ENCODE peak calls at places on chromosome 21, in four cellular contexts. One of them, this sample, is unnamed.
A peak's percentile ranks its signal among the peaks of the same experiment; 100 is the strongest.

GRCh38 chr21:41742073-41742875 is 24.6 kb downstream of the RIPK4 start:
- DNase-seq in transverse colon: no peak
- DNase-seq in psoas muscle: no peak
- DNase-seq in CD8-positive, alpha-beta T cell: no peak
- DNase-seq in this sample: no peak

GRCh38 chr21:41614456-41615010 is 106.6 kb upstream of the TMPRSS2 start:
- DNase-seq in transverse colon: no peak
- DNase-seq in psoas muscle: no peak
- DNase-seq in CD8-positive, alpha-beta T cell: no peak
- DNase-seq in this sample: no peak

GRCh38 chr21:36929622-36930021 is 36.8 kb downstream of the HLCS start:
- DNase-seq in transverse colon: no peak
- DNase-seq in psoas muscle: no peak
- DNase-seq in CD8-positive, alpha-beta T cell: no peak
- DNase-seq in this sample: no peak

GRCh38 chr21:31515253-31515652 is 144.2 kb upstream of the SOD1 start:
- DNase-seq in transverse colon: no peak
- DNase-seq in psoas muscle: no peak
- DNase-seq in CD8-positive, alpha-beta T cell: no peak
- DNase-seq in this sample: no peak

GRCh38 chr21:19908386-19908785 is 1089.8 kb upstream of the NCAM2 start:
- DNase-seq in transverse colon: no peak
- DNase-seq in psoas muscle: no peak
- DNase-seq in CD8-positive, alpha-beta T cell: no peak
- DNase-seq in this sample: no peak

GRCh38 chr21:31611445-31611844 is 48.0 kb upstream of the SOD1 start:
- DNase-seq in transverse colon: no peak
- DNase-seq in psoas muscle: no peak
- DNase-seq in CD8-positive, alpha-beta T cell: no peak
- DNase-seq in this sample: no peak

GRCh38 chr21:14600569-14601308 is 54.6 kb upstream of the SAMSN1 start:
- DNase-seq in transverse colon: no peak
- DNase-seq in psoas muscle: no peak
- DNase-seq in CD8-positive, alpha-beta T cell: no peak
- DNase-seq in this sample: no peak

GRCh38 chr21:35352066-35352770 is 303.1 kb upstream of the RUNX1 start:
- DNase-seq in transverse colon: no peak
- DNase-seq in psoas muscle: no peak
- DNase-seq in CD8-positive, alpha-beta T cell: no peak
- DNase-seq in this sample: no peak

GRCh38 chr21:27298465-27298864 is 331.6 kb upstream of the ADAMTS5 start:
- DNase-seq in transverse colon: no peak
- DNase-seq in psoas muscle: no peak
- DNase-seq in CD8-positive, alpha-beta T cell: no peak
- DNase-seq in this sample: no peak

GRCh38 chr21:35649186-35649585 is 411.1 kb downstream of the SETD4 start:
- DNase-seq in transverse colon: no peak
- DNase-seq in psoas muscle: no peak
- DNase-seq in CD8-positive, alpha-beta T cell: no peak
- DNase-seq in this sample: no peak

GRCh38 chr21:36707763-36708511 is 9.0 kb downstream of the SIM2 start:
- DNase-seq in transverse colon: no peak
- DNase-seq in psoas muscle: no peak
- DNase-seq in CD8-positive, alpha-beta T cell: no peak
- DNase-seq in this sample: peak; percentile 54

GRCh38 chr21:35163381-35163780 is 114.3 kb upstream of the RUNX1 start:
- DNase-seq in transverse colon: no peak
- DNase-seq in psoas muscle: no peak
- DNase-seq in CD8-positive, alpha-beta T cell: no peak
- DNase-seq in this sample: no peak

GRCh38 chr21:39385299-39386145 is 36.6 kb upstream of the HMGN1 start:
- DNase-seq in transverse colon: peak; percentile 90
- DNase-seq in psoas muscle: peak; percentile 83
- DNase-seq in CD8-positive, alpha-beta T cell: peak; percentile 58
- DNase-seq in this sample: peak; percentile 92

GRCh38 chr21:25578070-25578961 is 29.0 kb downstream of the MRPL39 start:
- DNase-seq in transverse colon: no peak
- DNase-seq in psoas muscle: no peak
- DNase-seq in CD8-positive, alpha-beta T cell: no peak
- DNase-seq in this sample: no peak

GRCh38 chr21:15759469-15759868 is 29.7 kb downstream of the USP25 start:
- DNase-seq in transverse colon: no peak
- DNase-seq in psoas muscle: no peak
- DNase-seq in CD8-positive, alpha-beta T cell: no peak
- DNase-seq in this sample: no peak

GRCh38 chr21:33931799-33932390 is 16.3 kb upstream of the ATP5PO start:
- DNase-seq in transverse colon: no peak
- DNase-seq in psoas muscle: no peak
- DNase-seq in CD8-positive, alpha-beta T cell: no peak
- DNase-seq in this sample: no peak

DNA sequence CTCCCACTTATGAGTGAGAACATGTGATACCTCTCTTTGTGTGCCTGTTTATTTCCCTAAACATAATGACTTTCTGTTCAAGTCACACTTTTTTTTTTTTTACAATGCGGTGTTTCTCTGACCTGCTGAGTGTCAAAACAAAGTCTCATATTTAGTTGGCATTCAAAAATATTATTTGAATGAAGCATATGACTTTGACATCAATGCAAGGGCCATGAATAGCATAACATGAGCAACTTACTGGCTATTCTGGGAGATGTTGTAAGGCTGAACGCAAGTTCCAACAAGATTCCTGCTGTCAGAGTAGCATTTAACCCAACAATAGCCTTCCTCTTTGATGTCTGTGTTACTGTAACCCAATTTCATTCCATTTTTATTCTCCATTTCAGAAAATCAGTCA is 2.0 kb upstream of the KRTAP19-1 start:
- DNase-seq in transverse colon: no peak
- DNase-seq in psoas muscle: no peak
- DNase-seq in CD8-positive, alpha-beta T cell: no peak
- DNase-seq in this sample: no peak
- TF ChIP-seq CTCF in transverse colon: no peak
- TF ChIP-seq CTCF in psoas muscle: no peak
- TF ChIP-seq CTCF in CD8-positive, alpha-beta T cell: no peak
- TF ChIP-seq CTCF in this sample: no peak

GRCh38 chr21:44875341-44875740 is 1.9 kb upstream of the PTTG1IP start:
- DNase-seq in transverse colon: no peak
- DNase-seq in psoas muscle: no peak
- DNase-seq in CD8-positive, alpha-beta T cell: no peak
- DNase-seq in this sample: no peak
- H3K4me3 ChIP-seq in transverse colon: no peak overlapping the region
- H3K4me3 ChIP-seq in psoas muscle: peak overlapping the region; percentile 90
- H3K4me3 ChIP-seq in CD8-positive, alpha-beta T cell: peak overlapping the region; percentile 76
- H3K4me3 ChIP-seq in this sample: peak overlapping the region; percentile 76

DNA sequence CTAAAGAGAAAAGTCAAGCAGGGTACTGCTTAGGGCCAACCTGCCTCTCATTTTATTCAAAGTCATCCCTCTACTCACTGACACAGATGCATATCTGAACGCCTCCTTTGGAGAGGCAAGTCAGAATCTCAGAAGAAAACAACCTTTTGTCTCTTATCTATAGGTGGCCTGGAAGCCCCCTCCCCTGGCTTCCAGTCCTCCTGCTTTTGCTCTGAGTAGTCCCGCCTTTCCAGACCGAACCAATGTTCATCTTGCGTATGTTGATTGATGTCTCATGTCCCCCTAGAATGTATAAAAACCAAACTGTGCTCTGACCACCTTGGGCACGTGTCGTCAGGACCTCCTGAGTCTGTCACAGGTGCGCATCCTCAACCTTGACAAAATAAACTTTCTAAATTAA is 81.8 kb downstream of the WDR4 start:
- DNase-seq in transverse colon: no peak
- DNase-seq in psoas muscle: no peak
- DNase-seq in CD8-positive, alpha-beta T cell: no peak
- DNase-seq in this sample: no peak
- H3K4me1 ChIP-seq in transverse colon: no peaks in the 10 kb centered on the region
- H3K4me1 ChIP-seq in psoas muscle: no peaks in the 10 kb centered on the region
- H3K4me1 ChIP-seq in CD8-positive, alpha-beta T cell: no peaks in the 10 kb centered on the region
- H3K4me1 ChIP-seq in this sample: no peaks in the 10 kb centered on the region

GRCh38 chr21:46540087-46540710 is 64.7 kb downstream of the S100B start:
- DNase-seq in transverse colon: no peak
- DNase-seq in psoas muscle: no peak
- DNase-seq in CD8-positive, alpha-beta T cell: no peak
- DNase-seq in this sample: no peak
- TF ChIP-seq CTCF in transverse colon: no peak
- TF ChIP-seq CTCF in psoas muscle: no peak
- TF ChIP-seq CTCF in CD8-positive, alpha-beta T cell: no peak
- TF ChIP-seq CTCF in this sample: no peak

This sample was measured in upper lobe of right lung.